ENCODE peak calls at places on chromosomes 3 and 15, in four cellular contexts. One of them, this sample, is unnamed. For H3K27me3, the result is how much of the 10 kb centered on the place peaks cover.

GRCh38 chr3:122743581-122744120 is 50.0 kb downstream of the HSPBAP1 start:
- DNase-seq in uterus: no peak
- DNase-seq in colonic mucosa: no peak
- DNase-seq in heart left ventricle: no peak
- DNase-seq in this sample: no peak

GRCh38 chr3:13280856-13281656 is 139.1 kb downstream of the NUP210 start:
- DNase-seq in uterus: no peak
- DNase-seq in colonic mucosa: no peak
- DNase-seq in heart left ventricle: no peak
- DNase-seq in this sample: no peak

GRCh38 chr3:113084777-113085176 is 94.0 kb downstream of the GTPBP8 start:
- DNase-seq in uterus: peak
- DNase-seq in colonic mucosa: no peak
- DNase-seq in heart left ventricle: peak
- DNase-seq in this sample: no peak

GRCh38 chr3:14490255-14490654 is 49.9 kb downstream of the GRIP2 start:
- DNase-seq in uterus: no peak
- DNase-seq in colonic mucosa: no peak
- DNase-seq in heart left ventricle: no peak
- DNase-seq in this sample: peak

GRCh38 chr3:19425825-19426224 is 277.5 kb downstream of the KCNH8 start:
- DNase-seq in uterus: no peak
- DNase-seq in colonic mucosa: no peak
- DNase-seq in heart left ventricle: no peak
- DNase-seq in this sample: no peak

GRCh38 chr3:141441381-141442365 is 45.2 kb upstream of the RASA2 start:
- DNase-seq in uterus: peak
- DNase-seq in colonic mucosa: peak
- DNase-seq in heart left ventricle: peak
- DNase-seq in this sample: peak

GRCh38 chr3:113912551-113913246 is 35.1 kb upstream of the ZDHHC23 start:
- DNase-seq in uterus: no peak
- DNase-seq in colonic mucosa: peak
- DNase-seq in heart left ventricle: no peak
- DNase-seq in this sample: no peak

GRCh38 chr15:73746883-73747282 is 6.3 kb downstream of the INSYN1 start:
- DNase-seq in uterus: no peak
- DNase-seq in colonic mucosa: no peak
- DNase-seq in heart left ventricle: no peak
- DNase-seq in this sample: no peak

GRCh38 chr15:38455096-38455495 is 1.2 kb downstream of the FAM98B start:
- DNase-seq in uterus: no peak
- DNase-seq in colonic mucosa: no peak
- DNase-seq in heart left ventricle: no peak
- DNase-seq in this sample: no peak

GRCh38 chr15:80177151-80177550 is 24.4 kb downstream of the FAH start:
- DNase-seq in uterus: no peak
- DNase-seq in colonic mucosa: no peak
- DNase-seq in heart left ventricle: no peak
- DNase-seq in this sample: no peak

GRCh38 chr15:65583701-65584100 is 27.2 kb downstream of the INTS14 start:
- DNase-seq in uterus: no peak
- DNase-seq in colonic mucosa: no peak
- DNase-seq in heart left ventricle: no peak
- DNase-seq in this sample: no peak

GRCh38 chr3:178352300-178353021 is 183.8 kb upstream of the KCNMB2 start:
- DNase-seq in uterus: no peak
- DNase-seq in colonic mucosa: no peak
- DNase-seq in heart left ventricle: no peak
- DNase-seq in this sample: no peak

GRCh38 chr3:60225848-60226247 is 1025.4 kb downstream of the FHIT start:
- DNase-seq in uterus: no peak
- DNase-seq in colonic mucosa: no peak
- DNase-seq in heart left ventricle: peak
- DNase-seq in this sample: no peak

GRCh38 chr3:88151358-88151757 is 1.6 kb downstream of the C3orf38 start:
- DNase-seq in uterus: no peak
- DNase-seq in colonic mucosa: no peak
- DNase-seq in heart left ventricle: no peak
- DNase-seq in this sample: no peak

GRCh38 chr15:99212401-99212800 is 37.0 kb downstream of the TTC23 start:
- DNase-seq in uterus: peak
- DNase-seq in colonic mucosa: no peak
- DNase-seq in heart left ventricle: peak
- DNase-seq in this sample: no peak

GRCh38 chr3:169260296-169260695 is 403.2 kb downstream of the MECOM start:
- DNase-seq in uterus: no peak
- DNase-seq in colonic mucosa: no peak
- DNase-seq in heart left ventricle: no peak
- DNase-seq in this sample: no peak

GRCh38 chr3:195761503-195762248 is 40.9 kb downstream of the MUC20 start:
- DNase-seq in uterus: no peak
- DNase-seq in colonic mucosa: no peak
- DNase-seq in heart left ventricle: no peak
- DNase-seq in this sample: peak
- H3K27me3 ChIP-seq in uterus: under half
- H3K27me3 ChIP-seq in colonic mucosa: under half
- H3K27me3 ChIP-seq in heart left ventricle: under half
- H3K27me3 ChIP-seq in this sample: under half

DNA sequence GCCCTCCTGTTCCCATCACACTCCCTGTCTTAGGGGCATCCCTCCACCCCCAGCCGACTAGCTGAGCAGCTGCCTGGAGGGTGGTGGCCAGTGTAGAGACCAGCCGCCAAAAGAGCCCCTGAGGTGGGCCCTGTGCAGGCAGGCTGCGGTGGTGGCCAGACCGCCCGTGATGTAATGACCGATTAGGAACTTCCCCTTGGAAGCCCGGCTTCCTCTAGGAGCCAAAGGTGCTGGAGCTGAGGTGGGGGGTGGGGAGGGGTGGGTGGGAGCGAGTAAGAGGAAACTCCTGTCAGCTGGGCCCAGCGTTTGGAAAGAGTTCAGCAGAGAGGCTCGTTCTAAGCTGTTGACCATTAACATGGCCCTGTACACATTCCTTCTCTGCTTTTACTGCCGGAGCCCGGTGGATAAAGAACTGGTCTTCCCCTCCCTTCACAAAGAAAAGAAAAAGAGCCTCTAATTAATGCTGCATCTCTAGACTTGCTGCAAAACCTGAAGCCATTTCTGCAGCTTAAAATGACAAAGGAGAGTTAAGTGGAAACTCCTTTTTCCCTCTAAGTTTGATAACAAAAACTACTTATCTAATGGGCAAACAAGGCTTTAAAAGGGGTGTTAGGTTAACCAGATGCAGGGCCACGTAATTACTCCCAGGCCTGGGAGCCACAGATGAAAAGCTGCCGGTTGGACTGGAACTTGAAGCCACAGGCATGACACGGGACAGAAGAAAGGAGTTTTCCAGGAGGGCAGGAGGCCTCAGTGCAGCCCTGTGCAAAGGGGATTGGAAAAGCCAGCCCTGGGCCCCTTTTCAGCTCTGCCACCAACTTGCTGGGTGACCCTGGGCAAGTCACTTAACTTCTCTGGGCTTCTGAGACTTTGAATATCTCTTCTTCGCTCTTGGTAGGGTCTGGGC is 71.2 kb downstream of the SMAD6 start:
- DNase-seq in uterus: peak
- DNase-seq in colonic mucosa: peak
- DNase-seq in heart left ventricle: peak
- DNase-seq in this sample: peak
- TF ChIP-seq CTCF in uterus: no peak
- TF ChIP-seq CTCF in colonic mucosa: no peak
- TF ChIP-seq CTCF in heart left ventricle: no peak
- TF ChIP-seq CTCF in this sample: no peak

DNA sequence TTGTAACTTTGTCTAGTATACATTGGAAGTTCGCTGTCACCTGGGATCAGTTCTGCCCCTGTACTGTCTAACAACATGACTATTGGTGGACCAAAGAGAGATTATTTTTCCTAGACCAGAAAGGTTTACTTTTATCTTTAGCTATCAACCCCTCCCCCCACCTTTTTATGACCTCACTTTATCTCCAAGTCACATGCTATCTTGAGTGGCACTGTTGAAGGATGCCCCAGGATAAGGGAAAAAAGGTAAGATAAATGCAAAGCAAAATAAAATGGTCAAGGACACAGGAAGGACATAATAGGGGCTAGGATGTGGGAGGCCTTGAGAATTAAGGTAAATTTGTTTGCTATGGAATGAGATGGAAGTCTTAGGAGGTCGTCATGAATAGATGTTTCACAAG is 996 bp upstream of the ZNF609 start:
- DNase-seq in uterus: no peak
- DNase-seq in colonic mucosa: no peak
- DNase-seq in heart left ventricle: no peak
- DNase-seq in this sample: no peak
- H3K27me3 ChIP-seq in uterus: under half
- H3K27me3 ChIP-seq in colonic mucosa: under half
- H3K27me3 ChIP-seq in heart left ventricle: under half
- H3K27me3 ChIP-seq in this sample: under half

DNA sequence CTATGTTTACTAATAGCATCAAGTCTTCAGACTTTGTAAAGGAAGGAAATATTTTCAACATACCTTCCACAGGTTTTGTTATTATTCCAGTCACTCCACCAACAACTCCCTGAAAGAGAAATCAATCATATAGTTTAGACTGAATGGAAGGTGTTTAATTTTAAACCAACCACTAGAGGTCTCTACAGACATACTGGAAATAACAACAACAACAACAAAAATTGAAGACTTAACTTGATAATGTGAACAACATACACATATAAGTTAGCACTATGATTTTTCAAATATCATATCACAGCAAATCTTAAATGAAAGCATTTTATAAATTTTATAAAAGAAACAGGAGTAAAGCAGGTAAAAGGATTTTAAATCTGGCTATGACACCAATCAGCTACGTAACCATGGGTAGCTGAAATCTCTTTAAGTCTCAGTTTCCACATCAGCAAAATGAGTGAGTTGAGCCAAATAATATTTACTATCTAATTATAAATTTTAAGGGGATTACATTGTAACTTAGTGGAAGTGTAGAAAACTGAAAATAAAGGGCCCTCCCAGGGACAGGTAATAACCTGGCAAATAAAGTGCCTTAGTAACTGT is 188.2 kb downstream of the VPS13C start:
- DNase-seq in uterus: no peak
- DNase-seq in colonic mucosa: no peak
- DNase-seq in heart left ventricle: no peak
- DNase-seq in this sample: no peak
- TF ChIP-seq CTCF in uterus: peak
- TF ChIP-seq CTCF in colonic mucosa: peak
- TF ChIP-seq CTCF in heart left ventricle: peak
- TF ChIP-seq CTCF in this sample: peak

DNA sequence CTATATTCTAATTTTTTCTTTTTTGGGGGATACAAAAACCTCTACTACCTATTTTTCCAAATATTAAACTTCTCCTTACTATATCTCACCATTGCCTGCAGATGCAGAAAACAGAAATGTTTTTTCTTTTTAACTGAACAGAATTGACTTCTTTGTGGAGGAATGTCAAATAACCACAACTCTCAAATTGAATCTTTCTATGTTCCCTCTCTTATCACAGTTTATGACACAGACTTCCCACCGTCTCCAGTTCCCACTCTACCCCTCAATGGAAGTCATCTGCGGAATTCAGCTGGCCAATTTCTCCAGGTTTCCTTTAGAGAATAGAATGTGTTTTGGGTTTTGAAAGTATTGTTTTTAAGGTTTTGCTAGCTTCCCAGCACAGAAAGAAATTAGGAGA is 77.0 kb downstream of the NR2F2 start:
- DNase-seq in uterus: no peak
- DNase-seq in colonic mucosa: no peak
- DNase-seq in heart left ventricle: no peak
- DNase-seq in this sample: no peak
- H3K27me3 ChIP-seq in uterus: under half
- H3K27me3 ChIP-seq in colonic mucosa: under half
- H3K27me3 ChIP-seq in heart left ventricle: half or more
- H3K27me3 ChIP-seq in this sample: under half

GRCh38 chr3:62621171-62621570 is 247.8 kb upstream of the FEZF2 start:
- DNase-seq in uterus: no peak
- DNase-seq in colonic mucosa: no peak
- DNase-seq in heart left ventricle: no peak
- DNase-seq in this sample: no peak

GRCh38 chr3:62625278-62625677 is 249.9 kb downstream of the CADPS start:
- DNase-seq in uterus: no peak
- DNase-seq in colonic mucosa: no peak
- DNase-seq in heart left ventricle: no peak
- DNase-seq in this sample: no peak

DNA sequence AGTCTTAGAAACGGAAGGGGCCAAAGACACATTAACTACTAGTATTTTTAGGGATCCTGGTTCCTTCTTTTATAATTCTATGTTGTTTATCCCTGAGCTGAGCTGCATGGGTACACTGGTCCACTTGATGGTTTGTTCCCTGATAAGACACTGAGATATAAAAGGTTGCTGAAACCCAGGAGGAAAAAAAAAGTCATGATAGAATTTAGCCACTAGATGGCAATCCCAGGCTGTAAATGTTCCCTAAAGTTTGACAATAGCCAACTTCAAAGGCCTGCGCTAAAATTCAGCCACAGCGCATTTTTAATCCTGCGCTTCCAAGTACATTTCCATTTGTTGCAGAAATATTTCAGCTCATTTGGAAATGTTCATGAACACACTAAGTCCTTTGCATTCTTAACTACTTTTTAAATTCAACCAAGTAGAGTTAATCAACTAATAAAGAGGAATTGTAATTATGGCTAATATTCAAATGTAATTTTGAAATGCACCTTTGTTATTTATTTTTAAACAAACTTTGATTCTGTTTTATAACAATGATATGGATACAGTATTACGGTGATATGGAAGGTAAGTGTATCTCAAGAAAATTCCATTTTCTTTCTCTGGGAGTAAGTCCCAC is 249.3 kb upstream of the FEZF2 start:
- DNase-seq in uterus: no peak
- DNase-seq in colonic mucosa: peak
- DNase-seq in heart left ventricle: no peak
- DNase-seq in this sample: no peak
- TF ChIP-seq CTCF in uterus: peak
- TF ChIP-seq CTCF in colonic mucosa: peak
- TF ChIP-seq CTCF in heart left ventricle: peak
- TF ChIP-seq CTCF in this sample: peak

DNA sequence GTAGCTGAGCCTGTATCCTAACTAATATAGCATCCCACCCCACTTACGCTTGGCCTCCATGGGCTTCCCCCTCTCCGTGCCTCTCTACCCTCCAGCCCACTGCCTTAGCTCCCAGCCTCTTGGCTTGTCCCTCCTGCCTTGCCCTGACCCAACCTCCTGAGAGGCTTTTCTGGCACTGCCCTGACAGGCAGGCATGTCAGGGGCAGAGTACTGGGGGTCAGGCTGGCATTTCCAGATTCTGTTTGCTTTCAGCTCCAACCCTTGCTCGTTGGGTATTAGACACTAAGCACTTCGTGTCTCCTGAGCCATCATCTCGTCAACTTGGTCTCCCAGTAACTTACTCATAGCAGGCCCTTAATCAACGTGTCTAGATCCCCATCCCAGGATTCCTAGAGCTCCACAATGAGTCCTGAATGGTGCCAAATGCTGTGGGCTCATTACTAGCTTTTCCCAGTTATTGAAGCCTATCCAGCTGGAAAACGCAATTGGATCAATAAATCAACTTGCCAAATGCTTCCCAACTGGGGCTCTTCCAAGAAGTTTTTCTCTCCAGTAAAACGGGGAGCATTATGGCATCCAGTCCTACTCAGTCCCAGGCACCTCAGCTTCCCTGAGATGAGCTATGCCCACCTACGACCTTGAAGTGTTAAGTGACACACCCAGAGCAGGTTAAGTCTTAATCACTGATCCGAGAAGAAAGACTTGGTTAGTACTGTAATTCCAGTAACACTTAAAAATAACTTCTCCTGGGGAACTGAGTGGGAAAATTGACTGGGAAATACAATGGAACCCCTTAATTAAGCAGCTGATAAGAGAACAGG is 78.5 kb upstream of the DLG1 start:
- DNase-seq in uterus: no peak
- DNase-seq in colonic mucosa: no peak
- DNase-seq in heart left ventricle: no peak
- DNase-seq in this sample: no peak
- H3K27me3 ChIP-seq in uterus: under half
- H3K27me3 ChIP-seq in colonic mucosa: under half
- H3K27me3 ChIP-seq in heart left ventricle: under half
- H3K27me3 ChIP-seq in this sample: under half

This sample was measured in Peyer's patch.